ENCODE peak calls at places on chromosomes 2 and 18, in ten cellular contexts. I, O, B, M, Y, F, W, V, Z and C are unnamed samples.

GRCh38 chr2:145792745-145793144 is 1272.8 kb upstream of the ZEB2 start:
- DNase-seq in I (no peak), O (no peak), B (no peak), M (no peak), Y (peak; percentile 13), F (no peak), W (no peak), V (no peak), Z (no peak), C (no peak)

GRCh38 chr2:38653715-38654494 is 12.0 kb upstream of the GALM start:
- DNase-seq in I (no peak), O (no peak), B (peak; percentile 12), M (peak; percentile 93), Y (no peak), F (no peak), W (no peak), V (no peak), Z (no peak), C (no peak)

GRCh38 chr2:11563784-11564666 is 30.2 kb downstream of the GREB1 start:
- DNase-seq in I (no peak), O (no peak), B (no peak), M (no peak), Y (no peak), F (no peak), W (no peak), V (no peak), Z (no peak), C (no peak)

GRCh38 chr2:238286987-238287386 is 1.4 kb downstream of the PER2 start:
- DNase-seq in I (peak; percentile 26), O (no peak), B (peak; percentile 6), M (peak; percentile 53), Y (no peak), F (no peak), W (no peak), V (no peak), Z (no peak), C (no peak)

GRCh38 chr2:112946086-112946485 is 31.7 kb upstream of the IL36G start:
- DNase-seq in I (no peak), O (no peak), B (no peak), M (no peak), Y (no peak), F (no peak), W (no peak), V (no peak), Z (no peak), C (no peak)

GRCh38 chr2:80719607-80720006 is 415.1 kb upstream of the LRRTM1 start:
- DNase-seq in I (no peak), O (no peak), B (no peak), M (no peak), Y (no peak), F (no peak), W (no peak), V (no peak), Z (no peak), C (no peak)

GRCh38 chr2:186328848-186329247 is 157.2 kb upstream of the ZC3H15 start:
- DNase-seq in I (no peak), O (no peak), B (peak; percentile 51), M (no peak), Y (no peak), F (no peak), W (peak; percentile 8), V (no peak), Z (no peak), C (no peak)

GRCh38 chr2:238714038-238714528 is 133.8 kb upstream of the TWIST2 start:
- DNase-seq in I (no peak), O (no peak), B (peak; percentile 48), M (no peak), Y (no peak), F (no peak), W (no peak), V (no peak), Z (no peak), C (no peak)

GRCh38 chr18:58161659-58162058 is 117.6 kb downstream of the NEDD4L start:
- DNase-seq in I (no peak), O (peak; percentile 39), B (no peak), M (no peak), Y (no peak), F (no peak), W (no peak), V (peak; percentile 86), Z (peak; percentile 21), C (no peak)

GRCh38 chr2:222594679-222595078 is 61.2 kb downstream of the FARSB start:
- DNase-seq in I (no peak), O (no peak), B (peak; percentile 82), M (no peak), Y (no peak), F (no peak), W (peak; percentile 81), V (no peak), Z (peak; percentile 75), C (no peak)

GRCh38 chr2:54724150-54724559 is 693 bp downstream of the EML6 start:
- DNase-seq in I (no peak), O (no peak), B (peak; percentile 18), M (no peak), Y (no peak), F (no peak), W (peak; percentile 23), V (no peak), Z (peak; percentile 21), C (peak; percentile 44)

GRCh38 chr18:23887035-23887434 is 127.5 kb upstream of the TTC39C start:
- DNase-seq in I (no peak), O (no peak), B (no peak), M (no peak), Y (no peak), F (no peak), W (no peak), V (no peak), Z (no peak), C (no peak)

GRCh38 chr2:170369894-170370293 is 191.9 kb downstream of the MYO3B start:
- DNase-seq in I (no peak), O (peak; percentile 18), B (peak; percentile 30), M (no peak), Y (no peak), F (no peak), W (peak; percentile 52), V (peak; percentile 49), Z (peak; percentile 41), C (no peak)

GRCh38 chr2:50943781-50944180 is 88.2 kb downstream of the NRXN1 start:
- DNase-seq in I (no peak), O (no peak), B (no peak), M (no peak), Y (no peak), F (no peak), W (no peak), V (no peak), Z (no peak), C (no peak)

GRCh38 chr2:168849610-168850009 is 40.6 kb downstream of the SPC25 start:
- DNase-seq in I (peak; percentile 87), O (peak; percentile 43), B (peak; percentile 15), M (peak; percentile 20), Y (no peak), F (peak; percentile 39), W (peak; percentile 47), V (peak; percentile 63), Z (peak; percentile 65), C (no peak)
- TF ChIP-seq CTCF in I (peak; percentile 67), O (peak; percentile 42), B (no peak), M (no peak), Y (no peak), F (peak; percentile 47), W (peak; percentile 23), V (peak; percentile 76), Z (peak; percentile 27), C (no peak)

GRCh38 chr18:27394687-27395086 is 209.6 kb upstream of the CHST9 start:
- DNase-seq in I (no peak), O (no peak), B (no peak), M (no peak), Y (no peak), F (no peak), W (no peak), V (no peak), Z (no peak), C (no peak)

GRCh38 chr18:27404855-27405254 is 219.7 kb upstream of the CHST9 start:
- DNase-seq in I (no peak), O (no peak), B (no peak), M (no peak), Y (no peak), F (no peak), W (no peak), V (peak; percentile 11), Z (no peak), C (no peak)

GRCh38 chr18:27400001-27400400 is 214.9 kb upstream of the CHST9 start:
- DNase-seq in I (peak; percentile 37), O (peak; percentile 37), B (no peak), M (no peak), Y (no peak), F (no peak), W (no peak), V (peak; percentile 88), Z (no peak), C (no peak)
- TF ChIP-seq CTCF in I (peak; percentile 49), O (peak; percentile 44), B (no peak), M (no peak), Y (no peak), F (no peak), W (no peak), V (peak; percentile 78), Z (no peak), C (no peak)

DNA sequence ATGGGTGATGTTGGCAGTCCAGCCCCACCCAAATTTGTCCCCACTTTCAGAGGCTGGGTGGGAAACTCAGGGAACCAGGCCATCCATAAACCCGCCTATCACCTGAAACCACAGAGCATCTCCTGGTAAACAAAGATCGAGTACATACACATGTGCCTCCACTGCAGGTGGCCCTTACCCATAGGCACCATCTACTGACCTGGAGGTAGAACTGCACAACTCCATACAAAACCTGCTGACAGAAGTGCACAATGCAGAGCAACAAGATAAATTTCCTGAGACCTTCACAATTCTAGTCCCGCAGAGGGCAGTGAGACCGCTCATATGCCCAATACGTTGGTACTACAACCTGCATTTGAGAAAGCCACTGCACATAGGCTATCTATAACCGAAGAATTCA is 856.3 kb downstream of the SUCLG1 start:
- DNase-seq in I (no peak), O (no peak), B (no peak), M (no peak), Y (no peak), F (no peak), W (no peak), V (peak; percentile 35), Z (no peak), C (no peak)
- TF ChIP-seq CTCF in I (no peak), O (peak; percentile 29), B (no peak), M (no peak), Y (no peak), F (no peak), W (no peak), V (peak; percentile 64), Z (no peak), C (no peak)

DNA sequence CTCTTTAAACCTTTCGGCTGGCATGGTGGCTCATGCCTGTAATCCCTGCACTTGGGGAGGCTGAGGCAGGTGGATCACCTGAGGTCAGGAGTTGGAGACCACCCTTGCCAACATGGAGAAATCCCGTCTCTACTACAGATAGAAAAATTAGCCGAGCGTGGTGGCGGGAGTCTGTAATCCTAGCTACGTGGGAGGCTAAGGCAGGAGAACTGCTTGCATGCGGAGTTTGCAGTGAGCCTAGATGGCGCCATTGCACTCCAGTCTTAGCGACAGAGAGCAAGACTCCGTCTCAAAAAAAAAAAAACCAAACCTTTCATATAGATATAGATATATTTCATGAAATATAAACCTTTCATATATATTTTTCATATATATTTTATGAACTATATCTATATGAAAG is 864.7 kb downstream of the TRIB2 start:
- DNase-seq in I (no peak), O (peak; percentile 4), B (no peak), M (no peak), Y (no peak), F (no peak), W (no peak), V (peak; percentile 57), Z (no peak), C (no peak)
- TF ChIP-seq CTCF in I (no peak), O (peak; percentile 9), B (no peak), M (no peak), Y (no peak), F (no peak), W (no peak), V (peak; percentile 72), Z (no peak), C (no peak)